ENCODE peak calls at places on chromosome 13, in six cellular contexts. O is WTC11, D is BE2C, S is cardiac muscle cell, F is glutamatergic neuron, A is brain microvascular endothelial cell. Q is an unnamed sample.
A peak's percentile ranks its signal among the peaks of the same experiment; 100 is the strongest.

GRCh38 chr13:93270769-93271753 is 44.5 kb downstream of the GPC6 start:
- DNase-seq in D (peak; percentile 22), S (peak; percentile 16), A (no peak), O (no peak), F (no peak), Q (peak; percentile 67)

GRCh38 chr13:77330009-77330471 is 3.1 kb upstream of the MYCBP2 start:
- DNase-seq in A (no peak), O (no peak), S (no peak), D (no peak), F (no peak), Q (no peak)

GRCh38 chr13:42745655-42746054 is 35.7 kb upstream of the FAM216B start:
- DNase-seq in F (no peak), O (no peak), A (no peak), D (no peak), S (no peak), Q (no peak)

GRCh38 chr13:40031031-40031430 is 375.6 kb downstream of the COG6 start:
- DNase-seq in O (no peak), A (peak; percentile 71), D (no peak), F (no peak), S (no peak), Q (no peak)

GRCh38 chr13:66972659-66973058 is 257.5 kb downstream of the PCDH9 start:
- DNase-seq in F (no peak), O (no peak), D (no peak), A (no peak), S (no peak), Q (no peak)

GRCh38 chr13:112489199-112489598 is 98.8 kb downstream of the TUBGCP3 start:
- DNase-seq in D (no peak), F (no peak), O (no peak), S (no peak), A (no peak), Q (no peak)

GRCh38 chr13:59230484-59231264 is 933.1 kb downstream of the DIAPH3 start:
- DNase-seq in D (no peak), A (no peak), S (no peak), F (no peak), O (no peak), Q (no peak)

GRCh38 chr13:114118763-114119123 is 13.7 kb downstream of the RASA3 start:
- DNase-seq in A (peak; percentile 64), F (peak; percentile 20), S (no peak), D (no peak), O (no peak), Q (no peak)

GRCh38 chr13:46149272-46150133 is 32.5 kb downstream of the LCP1 start:
- DNase-seq in D (no peak), S (no peak), F (no peak), A (peak; percentile 64), O (no peak), Q (no peak)

GRCh38 chr13:41547253-41548000 is 90.1 kb downstream of the RGCC start:
- DNase-seq in A (no peak), S (no peak), O (no peak), D (no peak), F (no peak), Q (no peak)

GRCh38 chr13:25840931-25841330 is 210.9 kb downstream of the SHISA2 start:
- DNase-seq in D (no peak), A (no peak), O (no peak), F (no peak), S (no peak), Q (no peak)

GRCh38 chr13:101323601-101324000 is 92.7 kb downstream of the NALCN start:
- DNase-seq in F (no peak), O (no peak), A (no peak), D (no peak), S (no peak), Q (no peak)

GRCh38 chr13:88857256-88857655 is 1186.1 kb downstream of the SLITRK5 start:
- DNase-seq in O (no peak), S (no peak), D (no peak), F (no peak), A (no peak), Q (no peak)

GRCh38 chr13:112703449-112703848 is 13.6 kb downstream of the ATP11A start:
- DNase-seq in A (no peak), S (no peak), D (no peak), F (no peak), O (no peak), Q (no peak)

GRCh38 chr13:77506874-77507273 is 28.6 kb upstream of the SCEL start:
- DNase-seq in S (no peak), F (no peak), D (no peak), O (no peak), A (no peak), Q (no peak)

GRCh38 chr13:58376349-58376748 is 744.8 kb downstream of the PCDH17 start:
- DNase-seq in F (no peak), S (no peak), D (no peak), O (no peak), A (no peak), Q (no peak)

GRCh38 chr13:73757471-73758233 is 376.6 kb downstream of the KLF12 start:
- DNase-seq in D (no peak), F (no peak), O (no peak), A (no peak), S (no peak), Q (no peak)

GRCh38 chr13:94683426-94683825 is 28.9 kb downstream of the SOX21 start:
- DNase-seq in A (no peak), S (no peak), O (no peak), F (no peak), D (no peak), Q (no peak)

GRCh38 chr13:44140146-44140545 is 233.5 kb upstream of the SERP2 start:
- DNase-seq in A (no peak), F (no peak), S (no peak), D (no peak), O (peak; percentile 44), Q (no peak)

GRCh38 chr13:39597828-39598227 is 5.2 kb downstream of the LHFPL6 start:
- DNase-seq in D (no peak), O (no peak), A (peak; percentile 42), S (no peak), F (no peak), Q (no peak)

GRCh38 chr13:34012354-34012753 is 194.4 kb downstream of the RFC3 start:
- DNase-seq in D (no peak), A (no peak), O (no peak), F (no peak), S (no peak), Q (no peak)

GRCh38 chr13:40537146-40537895 is 129.1 kb downstream of the FOXO1 start:
- DNase-seq in A (no peak), O (no peak), F (no peak), S (no peak), D (no peak), Q (peak; percentile 14)

GRCh38 chr13:40101708-40102359 is 446.4 kb downstream of the COG6 start:
- DNase-seq in D (no peak), O (no peak), F (no peak), S (no peak), A (no peak), Q (no peak)

GRCh38 chr13:44068169-44068568 is 188.5 kb downstream of the LACC1 start:
- DNase-seq in A (peak; percentile 55), O (no peak), F (no peak), S (no peak), D (no peak), Q (no peak)

GRCh38 chr13:46751811-46752635 is 44.9 kb downstream of the ESD start:
- DNase-seq in A (no peak), O (no peak), S (no peak), F (no peak), D (no peak), Q (peak; percentile 14)

GRCh38 chr13:42883771-42884170 is 102.4 kb downstream of the FAM216B start:
- DNase-seq in F (peak; percentile 74), O (no peak), S (peak; percentile 49), D (peak; percentile 67), A (peak; percentile 63), Q (peak; percentile 20)

GRCh38 chr13:41284512-41285288 is 21.3 kb upstream of the MTRF1 start:
- DNase-seq in S (no peak), D (no peak), A (peak; percentile 75), F (no peak), O (no peak), Q (no peak)

GRCh38 chr13:35164324-35164932 is 222.4 kb downstream of the NBEA start:
- DNase-seq in D (no peak), A (no peak), F (no peak), S (peak; percentile 54), O (no peak), Q (no peak)

GRCh38 chr13:35388456-35388855 is 88.0 kb downstream of the MAB21L1 start:
- DNase-seq in D (no peak), A (no peak), F (no peak), O (no peak), S (no peak), Q (no peak)

GRCh38 chr13:97067342-97067895 is 73.1 kb upstream of the OXGR1 start:
- DNase-seq in S (no peak), D (no peak), F (no peak), A (peak; percentile 9), O (no peak), Q (no peak)
- TF ChIP-seq CTCF in S (peak; percentile 27), D (no peak), F (no peak), A (peak; percentile 17), O (no peak), Q (peak; percentile 11)

DNA sequence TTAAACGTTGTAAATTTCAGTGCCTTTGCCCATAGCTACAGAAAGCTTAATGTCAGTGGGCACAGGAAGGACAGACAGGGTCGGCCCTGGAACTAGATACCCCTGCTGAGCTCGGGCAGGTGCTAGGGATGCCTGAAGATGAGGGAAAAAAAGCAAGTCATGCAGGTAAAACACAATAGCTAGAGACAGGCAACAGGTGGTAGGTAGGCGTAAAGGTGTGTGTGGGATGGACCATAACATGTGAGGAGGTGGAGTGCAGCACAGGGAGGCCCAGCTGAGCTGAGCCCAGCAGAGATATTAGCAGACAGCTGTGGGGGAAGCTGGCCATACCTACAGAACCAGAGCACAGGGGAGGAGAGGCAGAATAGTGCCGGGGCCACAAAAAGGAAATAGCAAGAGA is 27.1 kb upstream of the SPATA13 start:
- DNase-seq in D (no peak), O (no peak), A (no peak), S (no peak), F (no peak), Q (no peak)
- TF ChIP-seq CTCF in D (no peak), O (no peak), A (no peak), S (no peak), F (no peak), Q (no peak)

DNA sequence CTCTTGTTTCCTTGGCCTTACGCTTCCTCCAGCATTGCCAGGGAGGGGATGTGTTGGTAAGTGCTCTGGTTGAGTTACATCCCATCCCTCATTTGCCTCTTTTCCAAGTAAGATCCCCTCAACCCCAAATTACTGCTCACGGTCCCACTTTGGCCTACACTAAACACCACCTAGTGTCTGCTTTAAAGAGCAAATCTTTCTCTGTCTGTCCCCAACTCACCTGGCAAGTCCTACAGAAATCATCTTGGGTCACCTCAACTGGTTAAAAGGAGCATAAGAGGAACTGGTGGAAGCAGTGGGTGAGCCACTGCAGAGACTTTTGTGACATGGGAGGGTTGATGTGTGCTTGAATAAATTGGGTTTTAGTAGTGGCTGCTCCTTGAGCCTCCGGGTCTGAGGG is 55.2 kb upstream of the SERPINE3 start:
- DNase-seq in S (no peak), A (no peak), O (no peak), D (no peak), F (no peak), Q (no peak)
- TF ChIP-seq CTCF in S (no peak), A (peak; percentile 16), O (no peak), D (peak; percentile 16), F (no peak), Q (no peak)

DNA sequence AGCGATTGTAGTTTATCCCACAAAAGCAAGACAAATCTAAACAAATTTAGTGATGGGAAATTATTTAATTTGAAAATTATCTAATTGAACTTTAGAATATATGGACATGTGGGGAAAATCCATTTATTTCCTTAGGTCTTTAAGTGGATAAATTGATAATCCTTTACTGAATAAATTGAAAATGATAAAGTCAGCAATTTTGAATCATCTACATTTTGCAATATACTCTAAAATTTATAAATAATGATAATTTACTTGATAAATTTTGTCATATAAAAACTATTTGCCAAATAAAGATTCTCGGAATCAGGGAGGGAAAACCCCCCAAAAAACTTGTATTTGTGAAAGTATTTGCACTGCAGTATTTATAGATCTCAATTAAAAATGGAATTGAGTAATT is 875.3 kb upstream of the SLITRK5 start:
- DNase-seq in A (no peak), S (no peak), O (no peak), D (no peak), F (no peak), Q (no peak)
- TF ChIP-seq CTCF in A (no peak), S (no peak), O (no peak), D (no peak), F (no peak), Q (no peak)

Q was measured in WERI-Rb-1.